ENCODE peak calls at places on chromosomes 3 and 15, in nine cellular contexts. One of them, this sample, is unnamed.

GRCh38 chr15:34014556-34014955 is 24.4 kb downstream of the AVEN start:
- DNase-seq in Peyer's patch: no peak
- DNase-seq in sigmoid colon: no peak
- DNase-seq in A549: no peak
- DNase-seq in breast epithelium: no peak
- DNase-seq in H54: no peak
- DNase-seq in transverse colon: no peak
- DNase-seq in HCT116: no peak
- DNase-seq in adrenal gland: no peak
- DNase-seq in this sample: no peak

GRCh38 chr3:135907422-135908165 is 57.9 kb upstream of the PPP2R3A start:
- DNase-seq in sigmoid colon: no peak
- DNase-seq in breast epithelium: no peak
- DNase-seq in Peyer's patch: no peak
- DNase-seq in adrenal gland: no peak
- DNase-seq in A549: no peak
- DNase-seq in H54: no peak
- DNase-seq in HCT116: no peak
- DNase-seq in transverse colon: no peak
- DNase-seq in this sample: no peak

GRCh38 chr3:12287727-12288465 is 974 bp upstream of the PPARG start:
- DNase-seq in transverse colon: peak
- DNase-seq in Peyer's patch: peak
- DNase-seq in H54: peak
- DNase-seq in adrenal gland: peak
- DNase-seq in A549: no peak
- DNase-seq in sigmoid colon: no peak
- DNase-seq in breast epithelium: no peak
- DNase-seq in HCT116: no peak
- DNase-seq in this sample: no peak

GRCh38 chr3:69649120-69649519 is 90.1 kb upstream of the MITF start:
- DNase-seq in H54: no peak
- DNase-seq in HCT116: no peak
- DNase-seq in Peyer's patch: no peak
- DNase-seq in adrenal gland: no peak
- DNase-seq in A549: peak
- DNase-seq in sigmoid colon: no peak
- DNase-seq in breast epithelium: no peak
- DNase-seq in transverse colon: no peak
- DNase-seq in this sample: no peak

GRCh38 chr15:42137461-42138261 is 18.8 kb downstream of the PLA2G4F start:
- DNase-seq in H54: no peak
- DNase-seq in adrenal gland: peak
- DNase-seq in sigmoid colon: peak
- DNase-seq in Peyer's patch: no peak
- DNase-seq in A549: peak
- DNase-seq in breast epithelium: no peak
- DNase-seq in HCT116: peak
- DNase-seq in transverse colon: no peak
- DNase-seq in this sample: peak

GRCh38 chr15:64574220-64574994 is 114.0 kb downstream of the ZNF609 start:
- DNase-seq in A549: peak
- DNase-seq in transverse colon: no peak
- DNase-seq in sigmoid colon: no peak
- DNase-seq in breast epithelium: no peak
- DNase-seq in Peyer's patch: no peak
- DNase-seq in HCT116: no peak
- DNase-seq in adrenal gland: no peak
- DNase-seq in H54: no peak
- DNase-seq in this sample: peak

GRCh38 chr3:23494967-23495366 is 291.8 kb downstream of the UBE2E2 start:
- DNase-seq in adrenal gland: no peak
- DNase-seq in A549: no peak
- DNase-seq in H54: no peak
- DNase-seq in sigmoid colon: no peak
- DNase-seq in Peyer's patch: no peak
- DNase-seq in HCT116: no peak
- DNase-seq in breast epithelium: no peak
- DNase-seq in transverse colon: no peak
- DNase-seq in this sample: no peak

GRCh38 chr3:11480663-11481298 is 162.9 kb downstream of the VGLL4 start:
- DNase-seq in A549: no peak
- DNase-seq in sigmoid colon: peak
- DNase-seq in transverse colon: peak
- DNase-seq in Peyer's patch: no peak
- DNase-seq in HCT116: no peak
- DNase-seq in H54: no peak
- DNase-seq in adrenal gland: peak
- DNase-seq in breast epithelium: no peak
- DNase-seq in this sample: no peak

GRCh38 chr15:95105229-95105628 is 873.9 kb downstream of the MCTP2 start:
- DNase-seq in sigmoid colon: no peak
- DNase-seq in adrenal gland: no peak
- DNase-seq in A549: no peak
- DNase-seq in transverse colon: no peak
- DNase-seq in breast epithelium: no peak
- DNase-seq in H54: no peak
- DNase-seq in HCT116: no peak
- DNase-seq in Peyer's patch: no peak
- DNase-seq in this sample: no peak

GRCh38 chr3:185824051-185824466 is 783 bp downstream of the IGF2BP2 start:
- DNase-seq in transverse colon: peak
- DNase-seq in HCT116: no peak
- DNase-seq in sigmoid colon: no peak
- DNase-seq in adrenal gland: peak
- DNase-seq in breast epithelium: no peak
- DNase-seq in H54: peak
- DNase-seq in A549: no peak
- DNase-seq in Peyer's patch: peak
- DNase-seq in this sample: no peak
- TF ChIP-seq POLR2A in transverse colon: no peak
- TF ChIP-seq POLR2A in HCT116: no peak
- TF ChIP-seq POLR2A in sigmoid colon: no peak
- TF ChIP-seq POLR2A in adrenal gland: no peak
- TF ChIP-seq POLR2A in breast epithelium: no peak
- TF ChIP-seq POLR2A in H54: no peak
- TF ChIP-seq POLR2A in A549: no peak
- TF ChIP-seq POLR2A in Peyer's patch: no peak
- TF ChIP-seq POLR2A in this sample: no peak

GRCh38 chr15:43796566-43796965 is 3.5 kb downstream of the SERINC4 start:
- DNase-seq in H54: no peak
- DNase-seq in transverse colon: no peak
- DNase-seq in sigmoid colon: no peak
- DNase-seq in adrenal gland: no peak
- DNase-seq in A549: no peak
- DNase-seq in Peyer's patch: no peak
- DNase-seq in HCT116: no peak
- DNase-seq in breast epithelium: no peak
- DNase-seq in this sample: no peak
- TF ChIP-seq POLR2A in H54: no peak
- TF ChIP-seq POLR2A in transverse colon: no peak
- TF ChIP-seq POLR2A in sigmoid colon: no peak
- TF ChIP-seq POLR2A in adrenal gland: no peak
- TF ChIP-seq POLR2A in A549: no peak
- TF ChIP-seq POLR2A in Peyer's patch: no peak
- TF ChIP-seq POLR2A in HCT116: no peak
- TF ChIP-seq POLR2A in breast epithelium: no peak
- TF ChIP-seq POLR2A in this sample: no peak

GRCh38 chr15:57472861-57473260 is 96.6 kb downstream of the CGNL1 start:
- DNase-seq in adrenal gland: no peak
- DNase-seq in transverse colon: no peak
- DNase-seq in HCT116: no peak
- DNase-seq in H54: no peak
- DNase-seq in A549: no peak
- DNase-seq in breast epithelium: no peak
- DNase-seq in sigmoid colon: no peak
- DNase-seq in Peyer's patch: no peak
- DNase-seq in this sample: no peak

GRCh38 chr15:57479005-57479404 is 102.7 kb downstream of the CGNL1 start:
- DNase-seq in Peyer's patch: no peak
- DNase-seq in sigmoid colon: no peak
- DNase-seq in breast epithelium: no peak
- DNase-seq in transverse colon: no peak
- DNase-seq in adrenal gland: no peak
- DNase-seq in A549: no peak
- DNase-seq in H54: no peak
- DNase-seq in HCT116: no peak
- DNase-seq in this sample: no peak

GRCh38 chr15:57481038-57481705 is 104.9 kb downstream of the CGNL1 start:
- DNase-seq in breast epithelium: no peak
- DNase-seq in Peyer's patch: no peak
- DNase-seq in transverse colon: no peak
- DNase-seq in H54: no peak
- DNase-seq in HCT116: no peak
- DNase-seq in A549: no peak
- DNase-seq in sigmoid colon: no peak
- DNase-seq in adrenal gland: no peak
- DNase-seq in this sample: no peak

GRCh38 chr15:57476533-57476975 is 100.2 kb downstream of the CGNL1 start:
- DNase-seq in Peyer's patch: no peak
- DNase-seq in HCT116: no peak
- DNase-seq in sigmoid colon: no peak
- DNase-seq in H54: no peak
- DNase-seq in A549: no peak
- DNase-seq in transverse colon: no peak
- DNase-seq in breast epithelium: no peak
- DNase-seq in adrenal gland: no peak
- DNase-seq in this sample: no peak

DNA sequence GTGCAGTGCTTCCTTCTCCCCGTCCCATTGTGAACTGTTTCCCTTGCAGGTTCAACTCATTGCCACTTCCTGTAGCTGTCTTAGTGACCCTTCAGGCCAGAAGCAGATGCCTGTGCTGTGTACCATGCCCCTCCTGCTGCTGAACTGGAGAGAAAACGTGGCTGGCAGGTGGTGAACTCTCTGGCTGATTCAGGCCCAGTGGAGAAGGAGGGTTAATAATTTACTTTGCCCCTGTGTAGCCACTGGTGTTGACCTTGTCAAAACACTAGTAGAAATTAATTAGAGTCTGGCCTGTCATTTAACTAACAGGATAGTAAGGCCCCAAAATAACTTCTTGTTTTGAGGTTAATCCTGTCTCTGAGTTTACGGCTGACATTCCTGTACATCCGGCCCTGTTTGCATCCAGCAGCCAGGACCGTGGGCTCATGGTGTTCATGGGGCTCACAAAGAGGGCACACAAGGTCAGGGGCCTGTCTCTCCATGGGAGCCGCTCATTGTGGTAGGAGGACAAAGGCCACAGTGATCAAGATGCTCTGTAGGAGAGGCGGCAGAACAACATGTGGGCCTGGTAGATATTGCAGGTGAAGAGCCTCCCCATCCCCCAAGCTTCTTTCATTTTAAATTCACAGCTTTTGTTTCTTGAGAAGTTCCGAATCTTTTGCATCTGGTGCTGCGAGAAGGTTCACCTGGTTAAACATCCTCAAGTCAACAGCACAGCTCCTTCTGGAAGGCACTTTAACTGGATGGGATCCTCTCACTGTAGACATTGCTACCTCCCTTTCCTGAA is 101.6 kb downstream of the CGNL1 start:
- DNase-seq in transverse colon: no peak
- DNase-seq in sigmoid colon: no peak
- DNase-seq in H54: no peak
- DNase-seq in Peyer's patch: no peak
- DNase-seq in breast epithelium: no peak
- DNase-seq in A549: no peak
- DNase-seq in HCT116: no peak
- DNase-seq in adrenal gland: no peak
- DNase-seq in this sample: no peak
- TF ChIP-seq POLR2A in transverse colon: no peak
- TF ChIP-seq POLR2A in sigmoid colon: no peak
- TF ChIP-seq POLR2A in H54: no peak
- TF ChIP-seq POLR2A in Peyer's patch: no peak
- TF ChIP-seq POLR2A in breast epithelium: no peak
- TF ChIP-seq POLR2A in A549: no peak
- TF ChIP-seq POLR2A in HCT116: no peak
- TF ChIP-seq POLR2A in adrenal gland: no peak
- TF ChIP-seq POLR2A in this sample: no peak

GRCh38 chr3:178835033-178835432 is 236.6 kb downstream of the ZMAT3 start:
- DNase-seq in sigmoid colon: no peak
- DNase-seq in adrenal gland: no peak
- DNase-seq in H54: no peak
- DNase-seq in Peyer's patch: no peak
- DNase-seq in breast epithelium: no peak
- DNase-seq in A549: no peak
- DNase-seq in HCT116: no peak
- DNase-seq in transverse colon: no peak
- DNase-seq in this sample: no peak
- TF ChIP-seq POLR2A in sigmoid colon: no peak
- TF ChIP-seq POLR2A in adrenal gland: no peak
- TF ChIP-seq POLR2A in H54: no peak
- TF ChIP-seq POLR2A in Peyer's patch: no peak
- TF ChIP-seq POLR2A in breast epithelium: no peak
- TF ChIP-seq POLR2A in A549: no peak
- TF ChIP-seq POLR2A in HCT116: no peak
- TF ChIP-seq POLR2A in transverse colon: no peak
- TF ChIP-seq POLR2A in this sample: no peak

GRCh38 chr3:49027634-49028033 is 1.6 kb downstream of the IMPDH2 start:
- DNase-seq in transverse colon: no peak
- DNase-seq in breast epithelium: no peak
- DNase-seq in HCT116: no peak
- DNase-seq in adrenal gland: no peak
- DNase-seq in Peyer's patch: no peak
- DNase-seq in H54: no peak
- DNase-seq in sigmoid colon: no peak
- DNase-seq in A549: no peak
- DNase-seq in this sample: no peak
- TF ChIP-seq POLR2A in transverse colon: no peak
- TF ChIP-seq POLR2A in breast epithelium: no peak
- TF ChIP-seq POLR2A in HCT116: no peak
- TF ChIP-seq POLR2A in adrenal gland: no peak
- TF ChIP-seq POLR2A in Peyer's patch: no peak
- TF ChIP-seq POLR2A in H54: peak
- TF ChIP-seq POLR2A in sigmoid colon: no peak
- TF ChIP-seq POLR2A in A549: peak
- TF ChIP-seq POLR2A in this sample: no peak

This sample was measured in erythroblast.